ENCODE peak calls at places on chromosome X, in nine cellular contexts. One of them, this sample, is unnamed.

GRCh38 chrX:108199691-108200090 is 108.1 kb downstream of the ATG4A start:
- DNase-seq in OCI-LY7: peak; percentile 7
- DNase-seq in CD8-positive, alpha-beta T cell: no peak
- DNase-seq in progenitor cell of endocrine pancreas: no peak
- DNase-seq in body of pancreas: no peak
- DNase-seq in transverse colon: no peak
- DNase-seq in WTC11: peak; percentile 18
- DNase-seq in GM12878: no peak
- DNase-seq in HCT116: peak; percentile 27
- DNase-seq in this sample: peak; percentile 15

GRCh38 chrX:112668476-112669404 is 11.0 kb downstream of the LHFPL1 start:
- DNase-seq in OCI-LY7: no peak
- DNase-seq in CD8-positive, alpha-beta T cell: no peak
- DNase-seq in progenitor cell of endocrine pancreas: no peak
- DNase-seq in body of pancreas: no peak
- DNase-seq in transverse colon: no peak
- DNase-seq in WTC11: no peak
- DNase-seq in GM12878: no peak
- DNase-seq in HCT116: no peak
- DNase-seq in this sample: no peak

GRCh38 chrX:10569946-10570345 is 50.4 kb downstream of the MID1 start:
- DNase-seq in OCI-LY7: no peak
- DNase-seq in CD8-positive, alpha-beta T cell: no peak
- DNase-seq in progenitor cell of endocrine pancreas: no peak
- DNase-seq in body of pancreas: no peak
- DNase-seq in transverse colon: no peak
- DNase-seq in WTC11: no peak
- DNase-seq in GM12878: no peak
- DNase-seq in HCT116: no peak
- DNase-seq in this sample: no peak

GRCh38 chrX:130057209-130057608 is 53.1 kb downstream of the ELF4 start:
- DNase-seq in OCI-LY7: no peak
- DNase-seq in CD8-positive, alpha-beta T cell: no peak
- DNase-seq in progenitor cell of endocrine pancreas: no peak
- DNase-seq in body of pancreas: no peak
- DNase-seq in transverse colon: no peak
- DNase-seq in WTC11: no peak
- DNase-seq in GM12878: no peak
- DNase-seq in HCT116: no peak
- DNase-seq in this sample: no peak

GRCh38 chrX:153889123-153889522 is 3.1 kb upstream of the L1CAM start:
- DNase-seq in OCI-LY7: no peak
- DNase-seq in CD8-positive, alpha-beta T cell: no peak
- DNase-seq in progenitor cell of endocrine pancreas: no peak
- DNase-seq in body of pancreas: no peak
- DNase-seq in transverse colon: no peak
- DNase-seq in WTC11: no peak
- DNase-seq in GM12878: no peak
- DNase-seq in HCT116: no peak
- DNase-seq in this sample: no peak

GRCh38 chrX:28188526-28188925 is 207.3 kb upstream of the DCAF8L1 start:
- DNase-seq in OCI-LY7: no peak
- DNase-seq in CD8-positive, alpha-beta T cell: no peak
- DNase-seq in progenitor cell of endocrine pancreas: no peak
- DNase-seq in body of pancreas: no peak
- DNase-seq in transverse colon: no peak
- DNase-seq in WTC11: no peak
- DNase-seq in GM12878: no peak
- DNase-seq in HCT116: peak; percentile 4
- DNase-seq in this sample: no peak

GRCh38 chrX:148567229-148567628 is 66.8 kb downstream of the AFF2 start:
- DNase-seq in OCI-LY7: no peak
- DNase-seq in CD8-positive, alpha-beta T cell: no peak
- DNase-seq in progenitor cell of endocrine pancreas: no peak
- DNase-seq in body of pancreas: no peak
- DNase-seq in transverse colon: no peak
- DNase-seq in WTC11: no peak
- DNase-seq in GM12878: no peak
- DNase-seq in HCT116: no peak
- DNase-seq in this sample: no peak

GRCh38 chrX:37287741-37288424 is 61.3 kb upstream of the PRRG1 start:
- DNase-seq in OCI-LY7: no peak
- DNase-seq in CD8-positive, alpha-beta T cell: no peak
- DNase-seq in progenitor cell of endocrine pancreas: no peak
- DNase-seq in body of pancreas: no peak
- DNase-seq in transverse colon: no peak
- DNase-seq in WTC11: no peak
- DNase-seq in GM12878: no peak
- DNase-seq in HCT116: no peak
- DNase-seq in this sample: no peak

GRCh38 chrX:154734101-154734781 is 16.6 kb downstream of the GAB3 start:
- DNase-seq in OCI-LY7: no peak
- DNase-seq in CD8-positive, alpha-beta T cell: no peak
- DNase-seq in progenitor cell of endocrine pancreas: no peak
- DNase-seq in body of pancreas: no peak
- DNase-seq in transverse colon: peak; percentile 19
- DNase-seq in WTC11: no peak
- DNase-seq in GM12878: no peak
- DNase-seq in HCT116: no peak
- DNase-seq in this sample: peak; percentile 18

GRCh38 chrX:50747471-50747900 is 66.5 kb downstream of the SHROOM4 start:
- DNase-seq in OCI-LY7: peak; percentile 4
- DNase-seq in CD8-positive, alpha-beta T cell: no peak
- DNase-seq in progenitor cell of endocrine pancreas: no peak
- DNase-seq in body of pancreas: no peak
- DNase-seq in transverse colon: no peak
- DNase-seq in WTC11: peak; percentile 17
- DNase-seq in GM12878: no peak
- DNase-seq in HCT116: no peak
- DNase-seq in this sample: peak; percentile 6

GRCh38 chrX:14362731-14363130 is 166.6 kb upstream of the GLRA2 start:
- DNase-seq in OCI-LY7: no peak
- DNase-seq in CD8-positive, alpha-beta T cell: no peak
- DNase-seq in progenitor cell of endocrine pancreas: no peak
- DNase-seq in body of pancreas: no peak
- DNase-seq in transverse colon: no peak
- DNase-seq in WTC11: no peak
- DNase-seq in GM12878: no peak
- DNase-seq in HCT116: no peak
- DNase-seq in this sample: no peak

GRCh38 chrX:134580947-134581346 is 77.3 kb downstream of the PLAC1 start:
- DNase-seq in OCI-LY7: no peak
- DNase-seq in CD8-positive, alpha-beta T cell: no peak
- DNase-seq in progenitor cell of endocrine pancreas: no peak
- DNase-seq in body of pancreas: no peak
- DNase-seq in transverse colon: no peak
- DNase-seq in WTC11: no peak
- DNase-seq in GM12878: no peak
- DNase-seq in HCT116: no peak
- DNase-seq in this sample: no peak

GRCh38 chrX:133911816-133912495 is 73.4 kb downstream of the GPC3 start:
- DNase-seq in OCI-LY7: no peak
- DNase-seq in CD8-positive, alpha-beta T cell: no peak
- DNase-seq in progenitor cell of endocrine pancreas: no peak
- DNase-seq in body of pancreas: no peak
- DNase-seq in transverse colon: no peak
- DNase-seq in WTC11: no peak
- DNase-seq in GM12878: no peak
- DNase-seq in HCT116: no peak
- DNase-seq in this sample: no peak

GRCh38 chrX:107849747-107850478 is 24.2 kb downstream of the MID2 start:
- DNase-seq in OCI-LY7: no peak
- DNase-seq in CD8-positive, alpha-beta T cell: no peak
- DNase-seq in progenitor cell of endocrine pancreas: no peak
- DNase-seq in body of pancreas: no peak
- DNase-seq in transverse colon: no peak
- DNase-seq in WTC11: peak; percentile 23
- DNase-seq in GM12878: no peak
- DNase-seq in HCT116: no peak
- DNase-seq in this sample: no peak

GRCh38 chrX:68571292-68572256 is 72.7 kb downstream of the YIPF6 start:
- DNase-seq in OCI-LY7: no peak
- DNase-seq in CD8-positive, alpha-beta T cell: no peak
- DNase-seq in progenitor cell of endocrine pancreas: no peak
- DNase-seq in body of pancreas: no peak
- DNase-seq in transverse colon: no peak
- DNase-seq in WTC11: no peak
- DNase-seq in GM12878: peak; percentile 39
- DNase-seq in HCT116: peak; percentile 45
- DNase-seq in this sample: peak; percentile 22

GRCh38 chrX:20265726-20266681 is 705 bp downstream of the RPS6KA3 start:
- DNase-seq in OCI-LY7: peak; percentile 48
- DNase-seq in CD8-positive, alpha-beta T cell: no peak
- DNase-seq in progenitor cell of endocrine pancreas: peak; percentile 11
- DNase-seq in body of pancreas: peak; percentile 41
- DNase-seq in transverse colon: peak; percentile 29
- DNase-seq in WTC11: peak; percentile 16
- DNase-seq in GM12878: no peak
- DNase-seq in HCT116: no peak
- DNase-seq in this sample: peak; percentile 28

GRCh38 chrX:154652311-154653047 is 900 bp downstream of the CTAG2 start:
- DNase-seq in OCI-LY7: no peak
- DNase-seq in CD8-positive, alpha-beta T cell: no peak
- DNase-seq in progenitor cell of endocrine pancreas: no peak
- DNase-seq in body of pancreas: no peak
- DNase-seq in transverse colon: no peak
- DNase-seq in WTC11: no peak
- DNase-seq in GM12878: no peak
- DNase-seq in HCT116: no peak
- DNase-seq in this sample: no peak

GRCh38 chrX:19544693-19545305 is 29.5 kb upstream of the MAP3K15 start:
- DNase-seq in OCI-LY7: peak; percentile 58
- DNase-seq in CD8-positive, alpha-beta T cell: no peak
- DNase-seq in progenitor cell of endocrine pancreas: no peak
- DNase-seq in body of pancreas: peak; percentile 67
- DNase-seq in transverse colon: peak; percentile 43
- DNase-seq in WTC11: peak; percentile 48
- DNase-seq in GM12878: no peak
- DNase-seq in HCT116: peak; percentile 16
- DNase-seq in this sample: peak; percentile 53

GRCh38 chrX:96438803-96439202 is 245.8 kb upstream of the DIAPH2 start:
- DNase-seq in OCI-LY7: no peak
- DNase-seq in CD8-positive, alpha-beta T cell: no peak
- DNase-seq in progenitor cell of endocrine pancreas: no peak
- DNase-seq in body of pancreas: no peak
- DNase-seq in transverse colon: no peak
- DNase-seq in WTC11: no peak
- DNase-seq in GM12878: no peak
- DNase-seq in HCT116: no peak
- DNase-seq in this sample: no peak

DNA sequence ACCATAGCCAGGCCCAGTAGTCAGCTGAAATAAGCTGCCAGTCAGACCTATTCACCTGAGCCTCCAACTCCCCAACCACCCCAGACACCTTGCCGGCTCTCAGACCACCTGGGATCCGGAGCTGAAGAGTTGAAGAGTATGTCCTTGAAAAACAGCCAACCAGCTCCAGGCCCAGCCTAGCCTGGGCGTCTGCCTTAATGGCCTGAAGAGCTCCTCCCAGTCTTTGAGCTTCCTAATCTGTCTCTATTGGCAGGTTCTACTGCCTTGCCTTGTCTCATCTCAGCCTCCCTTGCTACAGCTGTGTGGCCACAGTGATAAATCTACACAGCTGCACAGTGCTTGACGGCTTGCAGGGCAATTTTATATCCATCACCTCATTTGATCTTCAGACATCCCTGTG is 19.9 kb downstream of the AWAT2 start:
- DNase-seq in OCI-LY7: no peak
- DNase-seq in CD8-positive, alpha-beta T cell: no peak
- DNase-seq in progenitor cell of endocrine pancreas: no peak
- DNase-seq in body of pancreas: no peak
- DNase-seq in transverse colon: no peak
- DNase-seq in WTC11: no peak
- DNase-seq in GM12878: no peak
- DNase-seq in HCT116: no peak
- DNase-seq in this sample: no peak
- TF ChIP-seq CTCF in OCI-LY7: no peak
- TF ChIP-seq CTCF in CD8-positive, alpha-beta T cell: no peak
- TF ChIP-seq CTCF in progenitor cell of endocrine pancreas: no peak
- TF ChIP-seq CTCF in body of pancreas: no peak
- TF ChIP-seq CTCF in transverse colon: no peak
- TF ChIP-seq CTCF in WTC11: no peak
- TF ChIP-seq CTCF in GM12878: no peak
- TF ChIP-seq CTCF in HCT116: no peak
- TF ChIP-seq CTCF in this sample: no peak

DNA sequence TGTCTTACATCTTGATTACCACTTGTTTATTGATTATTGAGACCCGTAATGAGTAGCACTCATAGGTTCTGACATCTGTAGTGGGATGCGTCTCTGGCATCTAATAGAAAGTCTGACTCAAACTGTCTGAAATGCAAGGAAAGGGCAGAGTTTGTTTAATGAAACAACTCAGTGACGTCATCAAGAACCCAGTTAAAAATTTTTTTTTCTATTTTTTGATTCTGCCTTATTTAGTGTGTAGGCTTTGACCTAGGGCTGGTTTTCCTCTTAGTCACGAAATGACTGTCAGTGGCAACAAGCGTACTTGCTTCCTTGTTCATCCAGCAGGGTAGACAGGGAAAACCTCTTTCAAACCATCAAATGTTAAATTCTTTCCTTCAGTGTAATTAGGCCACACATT is 3.1 kb upstream of the CDKL5 start:
- DNase-seq in OCI-LY7: no peak
- DNase-seq in CD8-positive, alpha-beta T cell: no peak
- DNase-seq in progenitor cell of endocrine pancreas: no peak
- DNase-seq in body of pancreas: no peak
- DNase-seq in transverse colon: no peak
- DNase-seq in WTC11: no peak
- DNase-seq in GM12878: no peak
- DNase-seq in HCT116: no peak
- DNase-seq in this sample: no peak
- TF ChIP-seq CTCF in OCI-LY7: no peak
- TF ChIP-seq CTCF in CD8-positive, alpha-beta T cell: no peak
- TF ChIP-seq CTCF in progenitor cell of endocrine pancreas: no peak
- TF ChIP-seq CTCF in body of pancreas: no peak
- TF ChIP-seq CTCF in transverse colon: no peak
- TF ChIP-seq CTCF in WTC11: no peak
- TF ChIP-seq CTCF in GM12878: no peak
- TF ChIP-seq CTCF in HCT116: no peak
- TF ChIP-seq CTCF in this sample: no peak

DNA sequence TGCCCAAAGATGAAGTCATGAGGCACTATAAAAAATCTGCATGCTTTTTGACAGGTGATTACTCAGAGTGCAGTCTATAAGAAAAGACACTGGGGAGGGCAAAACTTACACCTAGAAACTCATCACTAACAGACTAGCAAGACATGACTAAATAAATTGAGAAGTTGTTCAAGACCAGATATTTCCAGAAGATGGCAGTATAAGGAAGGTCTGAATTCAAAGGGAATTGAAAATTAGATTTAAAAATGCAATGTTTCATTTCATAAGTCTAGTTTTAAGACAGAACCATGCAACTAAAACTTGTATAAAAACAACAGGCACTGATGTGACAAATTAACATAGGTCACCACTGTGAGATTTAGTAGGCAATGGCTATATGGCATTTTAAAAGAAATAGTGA is 232.5 kb upstream of the POF1B start:
- DNase-seq in OCI-LY7: peak; percentile 1
- DNase-seq in CD8-positive, alpha-beta T cell: no peak
- DNase-seq in progenitor cell of endocrine pancreas: no peak
- DNase-seq in body of pancreas: no peak
- DNase-seq in transverse colon: no peak
- DNase-seq in WTC11: no peak
- DNase-seq in GM12878: no peak
- DNase-seq in HCT116: no peak
- DNase-seq in this sample: peak; percentile 2
- TF ChIP-seq CTCF in OCI-LY7: peak; percentile 68
- TF ChIP-seq CTCF in CD8-positive, alpha-beta T cell: no peak
- TF ChIP-seq CTCF in progenitor cell of endocrine pancreas: peak; percentile 58
- TF ChIP-seq CTCF in body of pancreas: peak; percentile 31
- TF ChIP-seq CTCF in transverse colon: no peak
- TF ChIP-seq CTCF in WTC11: no peak
- TF ChIP-seq CTCF in GM12878: peak; percentile 29
- TF ChIP-seq CTCF in HCT116: no peak
- TF ChIP-seq CTCF in this sample: no peak

GRCh38 chrX:45801554-45801953 is 600.9 kb upstream of the DIPK2B start:
- DNase-seq in OCI-LY7: peak; percentile 4
- DNase-seq in CD8-positive, alpha-beta T cell: no peak
- DNase-seq in progenitor cell of endocrine pancreas: no peak
- DNase-seq in body of pancreas: no peak
- DNase-seq in transverse colon: no peak
- DNase-seq in WTC11: no peak
- DNase-seq in GM12878: no peak
- DNase-seq in HCT116: no peak
- DNase-seq in this sample: no peak
- TF ChIP-seq CTCF in OCI-LY7: peak; percentile 63
- TF ChIP-seq CTCF in CD8-positive, alpha-beta T cell: peak; percentile 36
- TF ChIP-seq CTCF in progenitor cell of endocrine pancreas: peak; percentile 40
- TF ChIP-seq CTCF in body of pancreas: peak; percentile 32
- TF ChIP-seq CTCF in transverse colon: peak; percentile 19
- TF ChIP-seq CTCF in WTC11: no peak
- TF ChIP-seq CTCF in GM12878: peak; percentile 42
- TF ChIP-seq CTCF in HCT116: no peak
- TF ChIP-seq CTCF in this sample: no peak

This sample was measured in GM20000.